ENCODE peak calls at places on chromosomes 5 and 9, in six cellular contexts. J, V, F, A, Q and Y are unnamed samples.

GRCh38 chr5:35852084-35852734 is 4.5 kb upstream of the IL7R start:
- DNase-seq in F (peak), V (no peak), Q (peak), A (no peak), J (peak), Y (peak)

GRCh38 chr9:103319979-103320378 is 324.8 kb downstream of the CYLC2 start:
- DNase-seq in J (peak), Q (no peak), F (no peak), V (no peak), A (no peak), Y (no peak)

GRCh38 chr5:76542887-76543690 is 80.1 kb downstream of the F2RL2 start:
- DNase-seq in V (no peak), J (no peak), Q (no peak), A (peak), F (peak), Y (peak)

GRCh38 chr9:122228191-122228905 is 409 bp downstream of the LHX6 start:
- DNase-seq in J (no peak), F (no peak), V (no peak), A (no peak), Q (no peak), Y (no peak)

GRCh38 chr5:112738180-112738560 is 485 bp downstream of the APC start:
- DNase-seq in V (no peak), A (no peak), J (peak), F (no peak), Q (peak), Y (no peak)

GRCh38 chr5:168734657-168735344 is 155.6 kb upstream of the PANK3 start:
- DNase-seq in F (no peak), A (no peak), Q (peak), V (no peak), J (no peak), Y (no peak)

GRCh38 chr9:26394025-26394424 is 498.6 kb downstream of the CAAP1 start:
- DNase-seq in F (no peak), Q (no peak), V (no peak), J (no peak), A (no peak), Y (no peak)

GRCh38 chr5:923473-923873 is 30.8 kb downstream of the TRIP13 start:
- DNase-seq in J (peak), V (peak), Q (peak), F (peak), A (peak), Y (peak)

GRCh38 chr9:16637938-16638337 is 232.5 kb downstream of the BNC2 start:
- DNase-seq in Q (no peak), J (no peak), F (no peak), A (no peak), V (no peak), Y (no peak)

GRCh38 chr5:65822696-65823095 is 100.7 kb downstream of the NLN start:
- DNase-seq in A (no peak), F (no peak), Q (no peak), V (no peak), J (no peak), Y (no peak)

GRCh38 chr9:113528811-113529210 is 65.3 kb downstream of the RGS3 start:
- DNase-seq in J (no peak), V (no peak), A (no peak), F (no peak), Q (no peak), Y (no peak)

GRCh38 chr9:136196465-136197371 is 8.2 kb downstream of the LHX3 start:
- DNase-seq in F (no peak), A (no peak), Q (no peak), V (no peak), J (no peak), Y (no peak)

GRCh38 chr5:91016954-91017690 is 366.0 kb downstream of the ARRDC3 start:
- DNase-seq in F (no peak), J (no peak), A (no peak), V (no peak), Q (peak), Y (no peak)

GRCh38 chr9:37187713-37188439 is 67.5 kb downstream of the ZCCHC7 start:
- DNase-seq in V (no peak), A (no peak), J (peak), F (no peak), Q (peak), Y (no peak)

GRCh38 chr9:136723362-136723976 is 11.1 kb downstream of the DIPK1B start:
- DNase-seq in J (no peak), A (no peak), Q (no peak), V (no peak), F (no peak), Y (no peak)

GRCh38 chr5:168413596-168413995 is 72.7 kb upstream of the RARS1 start:
- DNase-seq in J (no peak), F (no peak), A (no peak), Q (no peak), V (no peak), Y (no peak)

GRCh38 chr5:139180850-139181785 is 17.1 kb downstream of the SIL1 start:
- DNase-seq in A (no peak), Q (peak), J (no peak), V (no peak), F (no peak), Y (no peak)

GRCh38 chr9:131738838-131739191 is 1.1 kb downstream of the RAPGEF1 start:
- DNase-seq in J (no peak), F (no peak), Q (no peak), V (no peak), A (no peak), Y (no peak)

GRCh38 chr9:113296796-113297558 is 6.2 kb downstream of the RNF183 start:
- DNase-seq in Q (no peak), A (no peak), J (no peak), F (no peak), V (no peak), Y (no peak)

GRCh38 chr9:137303893-137304382 is 1.9 kb upstream of the NRARP start:
- DNase-seq in V (no peak), J (no peak), Q (no peak), A (no peak), F (no peak), Y (no peak)